ENCODE peak calls at places on chromosomes 6 and 20, in six cellular contexts. One of them, this sample, is unnamed.

GRCh38 chr20:62576815-62577214 is 65.5 kb upstream of the SLCO4A1 start:
- DNase-seq in HCT116: no peak
- DNase-seq in GM12878: no peak
- DNase-seq in upper lobe of left lung: no peak
- DNase-seq in GM23338: peak
- DNase-seq in breast epithelium: no peak
- DNase-seq in this sample: no peak

GRCh38 chr6:149385998-149386646 is 13.9 kb upstream of the SUMO4 start:
- DNase-seq in GM12878: no peak
- DNase-seq in breast epithelium: no peak
- DNase-seq in HCT116: no peak
- DNase-seq in upper lobe of left lung: no peak
- DNase-seq in GM23338: no peak
- DNase-seq in this sample: no peak

GRCh38 chr6:156618600-156619205 is 158.5 kb upstream of the ARID1B start:
- DNase-seq in upper lobe of left lung: peak
- DNase-seq in breast epithelium: no peak
- DNase-seq in GM23338: peak
- DNase-seq in GM12878: no peak
- DNase-seq in HCT116: no peak
- DNase-seq in this sample: no peak

GRCh38 chr20:21048841-21049273 is 57.3 kb downstream of the LINC00237 start:
- DNase-seq in HCT116: peak
- DNase-seq in GM12878: no peak
- DNase-seq in upper lobe of left lung: no peak
- DNase-seq in GM23338: peak
- DNase-seq in breast epithelium: no peak
- DNase-seq in this sample: peak

GRCh38 chr6:53786832-53787231 is 8.0 kb upstream of the LRRC1 start:
- DNase-seq in breast epithelium: no peak
- DNase-seq in GM12878: no peak
- DNase-seq in HCT116: no peak
- DNase-seq in GM23338: no peak
- DNase-seq in upper lobe of left lung: no peak
- DNase-seq in this sample: no peak

GRCh38 chr6:139708342-139709199 is 334.1 kb upstream of the CITED2 start:
- DNase-seq in GM12878: no peak
- DNase-seq in breast epithelium: no peak
- DNase-seq in GM23338: no peak
- DNase-seq in upper lobe of left lung: no peak
- DNase-seq in HCT116: no peak
- DNase-seq in this sample: no peak

GRCh38 chr20:37670426-37670825 is 23.4 kb upstream of the CTNNBL1 start:
- DNase-seq in upper lobe of left lung: no peak
- DNase-seq in GM12878: no peak
- DNase-seq in breast epithelium: no peak
- DNase-seq in HCT116: no peak
- DNase-seq in GM23338: no peak
- DNase-seq in this sample: no peak

GRCh38 chr6:7917729-7918128 is 7.1 kb upstream of the TXNDC5 start:
- DNase-seq in GM23338: no peak
- DNase-seq in breast epithelium: no peak
- DNase-seq in HCT116: no peak
- DNase-seq in GM12878: no peak
- DNase-seq in upper lobe of left lung: no peak
- DNase-seq in this sample: no peak

GRCh38 chr6:165890404-165890735 is 227.3 kb upstream of the PDE10A start:
- DNase-seq in upper lobe of left lung: no peak
- DNase-seq in GM12878: no peak
- DNase-seq in HCT116: no peak
- DNase-seq in breast epithelium: no peak
- DNase-seq in GM23338: peak
- DNase-seq in this sample: no peak

GRCh38 chr6:13360671-13361540 is 32.6 kb upstream of the TBC1D7 start:
- DNase-seq in HCT116: no peak
- DNase-seq in GM23338: no peak
- DNase-seq in breast epithelium: no peak
- DNase-seq in GM12878: no peak
- DNase-seq in upper lobe of left lung: no peak
- DNase-seq in this sample: no peak

GRCh38 chr6:25469797-25470388 is 182.1 kb upstream of the SCGN start:
- DNase-seq in upper lobe of left lung: no peak
- DNase-seq in GM23338: no peak
- DNase-seq in breast epithelium: no peak
- DNase-seq in GM12878: no peak
- DNase-seq in HCT116: no peak
- DNase-seq in this sample: no peak
- TF ChIP-seq CTCF in upper lobe of left lung: no peak
- TF ChIP-seq CTCF in GM23338: no peak
- TF ChIP-seq CTCF in breast epithelium: no peak
- TF ChIP-seq CTCF in GM12878: no peak
- TF ChIP-seq CTCF in HCT116: peak
- TF ChIP-seq CTCF in this sample: no peak

GRCh38 chr6:140774080-140774505 is 1358.6 kb upstream of the GJE1 start:
- DNase-seq in GM23338: no peak
- DNase-seq in HCT116: peak
- DNase-seq in GM12878: peak
- DNase-seq in upper lobe of left lung: no peak
- DNase-seq in breast epithelium: no peak
- DNase-seq in this sample: no peak
- H3K4me3 ChIP-seq in GM23338: no peak
- H3K4me3 ChIP-seq in HCT116: no peak
- H3K4me3 ChIP-seq in GM12878: no peak
- H3K4me3 ChIP-seq in upper lobe of left lung: no peak
- H3K4me3 ChIP-seq in breast epithelium: no peak
- H3K4me3 ChIP-seq in this sample: no peak

DNA sequence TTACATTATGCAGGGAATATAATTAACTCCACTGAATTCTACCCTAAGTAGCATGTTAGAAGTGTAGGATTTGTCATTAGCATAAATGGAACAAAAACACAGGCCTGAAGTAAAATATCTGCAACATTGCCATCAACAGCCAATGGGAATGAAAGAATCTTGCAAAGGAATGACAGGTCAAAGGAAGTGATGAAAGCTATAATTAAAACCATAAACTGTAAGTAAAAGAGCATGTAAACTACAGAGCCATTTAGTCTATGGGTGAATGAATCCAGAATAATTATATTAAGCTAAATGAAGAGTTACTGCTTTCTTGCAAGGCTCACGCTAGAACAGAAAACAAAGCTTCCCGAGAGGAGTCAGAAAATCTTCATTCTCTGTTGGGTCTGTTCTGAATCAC is 401.0 kb upstream of the MANEA start:
- DNase-seq in breast epithelium: no peak
- DNase-seq in GM23338: no peak
- DNase-seq in HCT116: no peak
- DNase-seq in upper lobe of left lung: no peak
- DNase-seq in GM12878: no peak
- DNase-seq in this sample: no peak
- TF ChIP-seq POLR2AphosphoS5 in breast epithelium: no peak
- TF ChIP-seq POLR2AphosphoS5 in GM23338: no peak
- TF ChIP-seq POLR2AphosphoS5 in HCT116: no peak
- TF ChIP-seq POLR2AphosphoS5 in upper lobe of left lung: no peak
- TF ChIP-seq POLR2AphosphoS5 in GM12878: no peak
- TF ChIP-seq POLR2AphosphoS5 in this sample: no peak

GRCh38 chr6:45375449-45375848 is 2.3 kb downstream of the SUPT3H start:
- DNase-seq in HCT116: no peak
- DNase-seq in GM23338: no peak
- DNase-seq in upper lobe of left lung: no peak
- DNase-seq in GM12878: no peak
- DNase-seq in breast epithelium: no peak
- DNase-seq in this sample: no peak
- TF ChIP-seq CTCF in HCT116: no peak
- TF ChIP-seq CTCF in GM23338: no peak
- TF ChIP-seq CTCF in upper lobe of left lung: no peak
- TF ChIP-seq CTCF in GM12878: no peak
- TF ChIP-seq CTCF in breast epithelium: no peak
- TF ChIP-seq CTCF in this sample: no peak

DNA sequence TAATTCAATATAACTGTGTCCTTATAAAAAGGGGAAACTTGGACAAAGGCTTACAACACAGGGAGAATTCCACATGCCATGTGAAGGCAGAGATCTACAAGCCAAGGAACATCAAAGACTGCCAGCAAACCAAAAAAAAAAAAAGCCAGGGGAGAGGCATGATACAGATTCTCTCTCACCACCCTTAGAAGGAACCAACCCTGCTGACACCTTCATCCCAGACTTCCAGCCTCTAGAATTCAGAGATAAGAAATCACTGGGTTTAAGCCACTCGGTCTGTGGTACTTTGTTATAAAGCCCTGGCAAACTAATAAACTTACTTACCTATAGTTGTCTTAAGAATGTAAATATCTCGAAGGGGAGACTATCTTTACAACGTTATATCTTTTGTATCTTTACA is 4.4 kb downstream of the SERINC3 start:
- DNase-seq in GM12878: no peak
- DNase-seq in GM23338: no peak
- DNase-seq in breast epithelium: no peak
- DNase-seq in upper lobe of left lung: no peak
- DNase-seq in HCT116: no peak
- DNase-seq in this sample: no peak
- H3K4me3 ChIP-seq in GM12878: no peak
- H3K4me3 ChIP-seq in GM23338: no peak
- H3K4me3 ChIP-seq in breast epithelium: no peak
- H3K4me3 ChIP-seq in upper lobe of left lung: no peak
- H3K4me3 ChIP-seq in HCT116: no peak
- H3K4me3 ChIP-seq in this sample: no peak

GRCh38 chr6:146444195-146444594 is 99.4 kb upstream of the RAB32 start:
- DNase-seq in breast epithelium: no peak
- DNase-seq in upper lobe of left lung: no peak
- DNase-seq in GM23338: no peak
- DNase-seq in GM12878: no peak
- DNase-seq in HCT116: no peak
- DNase-seq in this sample: no peak
- TF ChIP-seq POLR2AphosphoS5 in breast epithelium: no peak
- TF ChIP-seq POLR2AphosphoS5 in upper lobe of left lung: no peak
- TF ChIP-seq POLR2AphosphoS5 in GM23338: no peak
- TF ChIP-seq POLR2AphosphoS5 in GM12878: no peak
- TF ChIP-seq POLR2AphosphoS5 in HCT116: no peak
- TF ChIP-seq POLR2AphosphoS5 in this sample: no peak

GRCh38 chr20:2089447-2089846 is 12.2 kb upstream of the STK35 start:
- DNase-seq in GM12878: no peak
- DNase-seq in HCT116: no peak
- DNase-seq in upper lobe of left lung: no peak
- DNase-seq in GM23338: peak
- DNase-seq in breast epithelium: no peak
- DNase-seq in this sample: no peak

GRCh38 chr20:2084703-2085102 is 16.9 kb upstream of the STK35 start:
- DNase-seq in GM12878: no peak
- DNase-seq in HCT116: no peak
- DNase-seq in GM23338: no peak
- DNase-seq in upper lobe of left lung: peak
- DNase-seq in breast epithelium: no peak
- DNase-seq in this sample: no peak

GRCh38 chr20:2086980-2087377 is 14.6 kb upstream of the STK35 start:
- DNase-seq in upper lobe of left lung: no peak
- DNase-seq in breast epithelium: no peak
- DNase-seq in GM23338: no peak
- DNase-seq in HCT116: no peak
- DNase-seq in GM12878: no peak
- DNase-seq in this sample: no peak

GRCh38 chr20:2088904-2089303 is 12.7 kb upstream of the STK35 start:
- DNase-seq in upper lobe of left lung: no peak
- DNase-seq in breast epithelium: no peak
- DNase-seq in HCT116: no peak
- DNase-seq in GM23338: peak
- DNase-seq in GM12878: no peak
- DNase-seq in this sample: no peak

DNA sequence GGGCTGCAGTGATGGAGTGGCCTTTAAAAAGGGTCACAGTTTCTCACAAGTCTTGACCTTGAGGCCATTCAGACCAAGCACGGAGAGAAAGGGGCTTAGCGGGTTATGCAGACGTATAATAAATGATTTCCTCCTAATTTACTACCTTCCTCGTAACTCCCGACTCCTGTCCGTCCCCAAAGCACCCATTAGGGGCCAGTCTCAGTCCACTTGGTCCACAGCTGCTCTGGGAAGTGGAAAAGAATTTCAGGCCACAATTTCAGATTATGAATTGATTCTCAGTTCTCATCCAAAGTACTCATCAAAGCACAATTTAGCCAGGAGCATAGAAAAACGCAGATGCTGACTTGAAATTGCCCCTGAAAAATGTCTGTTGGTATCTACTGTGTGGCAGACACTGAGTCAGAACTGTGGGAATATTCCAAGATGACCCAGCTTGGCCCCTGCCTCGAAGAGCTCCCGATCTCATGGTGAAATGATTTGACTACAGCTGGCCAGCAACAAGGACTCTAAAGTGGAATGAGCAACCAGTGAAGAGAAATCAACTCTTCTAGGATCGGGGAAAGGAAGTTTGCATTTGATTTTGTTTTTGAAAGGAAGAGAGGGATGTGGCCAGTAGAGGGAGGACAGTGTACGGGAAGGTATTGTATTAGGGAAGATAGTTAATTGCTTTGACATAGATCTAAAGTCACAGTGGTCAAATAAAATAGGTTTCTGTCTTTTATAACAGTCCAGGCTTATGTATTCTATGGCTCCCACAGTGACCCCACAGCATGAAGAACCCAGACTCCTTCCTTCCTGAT is 15.2 kb upstream of the STK35 start:
- DNase-seq in HCT116: no peak
- DNase-seq in upper lobe of left lung: no peak
- DNase-seq in GM12878: no peak
- DNase-seq in GM23338: no peak
- DNase-seq in breast epithelium: no peak
- DNase-seq in this sample: no peak
- TF ChIP-seq CTCF in HCT116: no peak
- TF ChIP-seq CTCF in upper lobe of left lung: no peak
- TF ChIP-seq CTCF in GM12878: no peak
- TF ChIP-seq CTCF in GM23338: no peak
- TF ChIP-seq CTCF in breast epithelium: no peak
- TF ChIP-seq CTCF in this sample: no peak

GRCh38 chr6:17393335-17394191 is at the start of gene CAP2:
- DNase-seq in upper lobe of left lung: peak
- DNase-seq in GM23338: peak
- DNase-seq in GM12878: no peak
- DNase-seq in breast epithelium: peak
- DNase-seq in HCT116: no peak
- DNase-seq in this sample: peak
- H3K4me3 ChIP-seq in upper lobe of left lung: peak
- H3K4me3 ChIP-seq in GM23338: peak
- H3K4me3 ChIP-seq in GM12878: no peak
- H3K4me3 ChIP-seq in breast epithelium: peak
- H3K4me3 ChIP-seq in HCT116: peak
- H3K4me3 ChIP-seq in this sample: peak

This sample was measured in stomach.